ENCODE peak calls at places on chromosome 15, in seven cellular contexts. V is astrocyte of the spinal cord, R is Panc1, X is fibroblast of mammary gland, Z is mammary epithelial cell, K is pancreas, E is epithelial cell of esophagus. G is an unnamed sample.

GRCh38 chr15:90414408-90415028 is 26.5 kb downstream of the IQGAP1 start:
- DNase-seq in V (peak; percentile 89), R (no peak), X (peak; percentile 83), Z (peak; percentile 79), K (no peak), E (peak; percentile 91), G (no peak)

GRCh38 chr15:59680346-59680745 is 8.8 kb downstream of the BNIP2 start:
- DNase-seq in V (no peak), R (no peak), X (no peak), Z (no peak), K (no peak), E (no peak), G (no peak)

GRCh38 chr15:40110866-40111550 is 2.3 kb upstream of the BMF start:
- DNase-seq in V (no peak), R (no peak), X (no peak), Z (no peak), K (no peak), E (no peak), G (no peak)

GRCh38 chr15:60634815-60635214 is 155.9 kb upstream of the ICE2 start:
- DNase-seq in V (no peak), R (no peak), X (no peak), Z (peak; percentile 7), K (no peak), E (no peak), G (no peak)

GRCh38 chr15:58201536-58201935 is 63.4 kb downstream of the AQP9 start:
- DNase-seq in V (peak; percentile 59), R (no peak), X (peak; percentile 90), Z (no peak), K (no peak), E (no peak), G (no peak)

GRCh38 chr15:100596792-100597191 is 5.2 kb downstream of the LINS1 start:
- DNase-seq in V (peak; percentile 36), R (no peak), X (peak; percentile 83), Z (peak; percentile 94), K (no peak), E (peak; percentile 86), G (no peak)

GRCh38 chr15:101358895-101359294 is 63.8 kb upstream of the SNRPA1 start:
- DNase-seq in V (no peak), R (no peak), X (no peak), Z (peak; percentile 94), K (no peak), E (peak; percentile 98), G (no peak)

GRCh38 chr15:90011705-90012104 is 10.6 kb downstream of the ZNF710 start:
- DNase-seq in V (no peak), R (no peak), X (no peak), Z (no peak), K (no peak), E (no peak), G (no peak)

GRCh38 chr15:80789296-80789695 is 10.1 kb downstream of the CEMIP start:
- DNase-seq in V (no peak), R (no peak), X (peak; percentile 47), Z (no peak), K (no peak), E (peak; percentile 31), G (no peak)

GRCh38 chr15:64574220-64574994 is 114.0 kb downstream of the ZNF609 start:
- DNase-seq in V (peak; percentile 47), R (no peak), X (peak; percentile 84), Z (peak; percentile 83), K (no peak), E (peak; percentile 92), G (no peak)

GRCh38 chr15:28047277-28047676 is 51.8 kb downstream of the OCA2 start:
- DNase-seq in V (no peak), R (no peak), X (no peak), Z (no peak), K (no peak), E (no peak), G (no peak)

GRCh38 chr15:31280037-31280830 is 46.4 kb upstream of the KLF13 start:
- DNase-seq in V (no peak), R (no peak), X (no peak), Z (peak; percentile 31), K (no peak), E (peak; percentile 29), G (no peak)

DNA sequence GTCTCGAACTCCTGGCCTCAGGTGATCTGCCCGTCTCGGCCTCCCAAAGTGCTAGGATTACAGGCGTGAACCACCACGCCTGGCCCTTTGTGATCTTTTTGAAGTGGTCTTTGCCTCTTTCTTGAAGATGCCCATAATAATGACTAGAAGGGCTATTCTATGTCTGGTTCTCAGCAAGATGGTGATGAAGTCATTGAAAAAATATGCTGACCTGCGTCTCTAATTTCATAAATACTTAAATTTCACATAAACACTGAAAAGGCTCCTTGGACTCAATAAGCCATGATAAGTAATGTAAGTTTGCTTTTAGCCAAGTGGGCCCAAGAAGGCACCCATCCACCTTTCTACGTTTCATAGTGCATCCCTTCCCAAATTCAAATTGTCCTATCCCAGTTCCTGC is 775 bp upstream of the MAPK6 start:
- DNase-seq in V (peak; percentile 56), R (no peak), X (peak; percentile 47), Z (no peak), K (no peak), E (no peak), G (no peak)
- H3K4me3 ChIP-seq in V (no peak overlapping the region), R (peak overlapping the region; percentile 77), X (peak overlapping the region; percentile 50), Z (peak overlapping the region; percentile 57), K (peak overlapping the region; percentile 53), E (peak overlapping the region; percentile 60), G (no peak overlapping the region)

DNA sequence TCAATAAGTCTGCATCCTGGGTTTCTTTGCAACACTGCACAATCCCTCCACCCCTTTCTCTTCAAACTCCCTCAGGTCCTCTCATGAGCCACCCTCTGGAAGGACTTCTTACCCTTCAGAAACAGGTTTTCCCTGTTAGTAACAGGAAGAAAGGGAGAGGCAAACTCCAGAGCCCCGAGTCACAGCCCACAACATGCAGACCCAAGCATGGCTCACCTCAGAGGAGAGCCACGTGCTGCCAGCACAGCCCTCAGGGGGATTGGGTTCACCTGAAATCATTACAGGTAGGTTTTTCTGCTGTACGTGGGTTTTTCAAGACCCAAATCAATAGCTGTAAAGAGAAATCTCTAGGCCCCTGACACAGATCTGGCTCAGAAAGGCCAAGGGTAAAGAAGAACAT is 359.7 kb upstream of the ATP10A start:
- DNase-seq in V (no peak), R (no peak), X (no peak), Z (no peak), K (no peak), E (no peak), G (no peak)
- H3K4me3 ChIP-seq in V (no peak overlapping the region), R (no peak overlapping the region), X (no peak overlapping the region), Z (no peak overlapping the region), K (no peak overlapping the region), E (no peak overlapping the region), G (no peak overlapping the region)

DNA sequence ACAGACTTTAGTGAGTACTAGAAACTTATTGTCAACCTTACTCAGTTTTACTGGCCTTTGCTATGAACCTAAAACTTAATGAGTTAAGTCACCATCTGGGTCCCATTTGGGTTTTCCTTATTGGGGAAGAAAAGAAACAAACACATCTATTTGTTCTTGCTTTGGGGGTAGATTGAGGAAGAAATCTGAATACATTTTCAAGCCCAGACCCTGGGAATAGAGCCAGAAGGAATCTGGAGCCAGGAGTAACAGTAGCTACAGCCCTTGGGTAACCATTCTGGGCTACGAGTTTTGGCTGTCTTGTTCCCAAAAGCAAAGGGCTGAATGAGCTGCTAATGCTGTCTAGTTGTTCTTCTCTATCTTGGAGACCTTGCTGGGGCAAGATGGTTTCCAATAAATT is 16.5 kb downstream of the SLC12A1 start:
- DNase-seq in V (no peak), R (no peak), X (no peak), Z (no peak), K (no peak), E (no peak), G (no peak)
- H3K4me3 ChIP-seq in V (no peak overlapping the region), R (no peak overlapping the region), X (no peak overlapping the region), Z (no peak overlapping the region), K (no peak overlapping the region), E (no peak overlapping the region), G (no peak overlapping the region)

GRCh38 chr15:96047255-96047931 is 283.1 kb upstream of the NR2F2 start:
- DNase-seq in V (peak; percentile 95), R (no peak), X (peak; percentile 99), Z (peak; percentile 39), K (no peak), E (peak; percentile 52), G (no peak)
- H3K4me3 ChIP-seq in V (no peak overlapping the region), R (no peak overlapping the region), X (no peak overlapping the region), Z (no peak overlapping the region), K (no peak overlapping the region), E (no peak overlapping the region), G (no peak overlapping the region)

DNA sequence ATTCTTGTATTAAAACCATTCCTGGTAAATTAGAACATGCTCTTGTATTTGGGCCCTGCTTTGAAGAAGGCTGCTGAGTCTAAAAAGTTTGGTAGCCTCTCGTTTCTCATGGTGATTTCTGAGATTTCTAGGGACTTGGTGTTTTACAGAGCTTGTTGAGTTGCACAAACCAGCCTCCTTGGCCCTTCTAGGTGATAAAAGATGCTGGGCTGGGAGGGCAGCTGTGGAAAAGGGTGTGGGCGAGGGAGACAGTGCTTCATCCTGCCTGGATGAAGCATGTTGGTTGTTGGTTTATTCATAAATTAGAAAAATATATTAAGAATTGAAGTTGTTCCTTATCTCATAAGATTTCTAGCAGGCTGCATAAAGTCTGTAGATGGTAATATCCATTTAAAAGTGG is 151.7 kb downstream of the IGF1R start:
- DNase-seq in V (peak; percentile 46), R (no peak), X (no peak), Z (no peak), K (no peak), E (no peak), G (no peak)
- H3K4me3 ChIP-seq in V (no peak overlapping the region), R (peak overlapping the region; percentile 0), X (no peak overlapping the region), Z (no peak overlapping the region), K (no peak overlapping the region), E (no peak overlapping the region), G (no peak overlapping the region)

GRCh38 chr15:91855241-91855640 is 1.7 kb downstream of the SLCO3A1 start:
- DNase-seq in V (no peak), R (no peak), X (no peak), Z (no peak), K (no peak), E (no peak), G (no peak)
- H3K4me3 ChIP-seq in V (no peak overlapping the region), R (peak overlapping the region; percentile 66), X (no peak overlapping the region), Z (peak overlapping the region; percentile 75), K (peak overlapping the region; percentile 69), E (peak overlapping the region; percentile 53), G (no peak overlapping the region)

DNA sequence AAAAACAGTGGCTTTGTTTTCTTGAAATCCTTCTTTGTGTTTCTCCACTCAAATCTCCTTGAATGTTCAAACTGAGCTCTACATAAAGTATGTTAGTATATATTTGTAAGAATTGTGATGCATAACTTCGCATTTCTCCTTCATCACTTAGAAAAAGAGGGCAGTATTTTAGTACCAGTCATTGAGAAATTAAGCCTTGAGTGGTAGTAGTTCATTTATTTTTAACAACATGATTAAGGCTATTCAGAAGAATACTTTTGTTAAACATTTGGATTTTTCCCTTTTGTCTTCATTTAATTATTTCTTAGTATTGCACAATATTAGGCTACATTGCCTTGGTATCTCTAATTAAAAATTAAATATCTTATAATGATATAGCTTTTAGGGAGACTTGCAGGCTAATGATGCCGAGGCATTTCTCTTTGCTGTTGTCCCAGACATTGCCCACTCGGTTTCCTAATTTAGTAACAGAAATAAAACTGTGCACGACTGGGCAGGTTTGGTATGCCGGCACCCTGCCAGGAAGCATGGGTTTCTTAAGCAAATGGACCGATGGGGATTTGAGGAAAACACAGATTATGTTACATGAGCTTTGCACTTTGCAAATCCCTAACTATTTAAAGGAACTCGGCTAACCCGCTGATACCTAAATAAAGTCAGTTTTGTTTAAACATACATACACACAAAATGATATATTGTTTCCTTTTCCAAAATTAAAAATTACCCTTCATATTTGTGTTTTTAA is 54.7 kb downstream of the LRRC28 start:
- DNase-seq in V (peak; percentile 87), R (no peak), X (peak; percentile 66), Z (peak; percentile 68), K (peak; percentile 37), E (peak; percentile 88), G (no peak)
- H3K4me3 ChIP-seq in V (no peak overlapping the region), R (no peak overlapping the region), X (no peak overlapping the region), Z (no peak overlapping the region), K (no peak overlapping the region), E (no peak overlapping the region), G (no peak overlapping the region)